ENCODE peak calls at places on chromosomes 12 and 14, in six cellular contexts. R is activated T-helper 1 cell treated with anti-CD3 and anti-CD28 coated beads, Interleukin-2, amount 50 U/mL, for 16 hours; F is Caco-2; J is anterior cingulate cortex; P is NCI-H1092; V is memory B cell. X is an unnamed sample.

GRCh38 chr14:22383515-22384166 is 205.4 kb downstream of the DAD1 start:
- DNase-seq in P (no peak), R (no peak), V (peak), F (no peak), J (no peak), X (no peak)

GRCh38 chr12:32230607-32230982 is 123.9 kb downstream of the BICD1 start:
- DNase-seq in V (no peak), R (no peak), J (no peak), F (no peak), P (peak), X (no peak)

GRCh38 chr14:68945190-68945584 is 33.9 kb downstream of the ACTN1 start:
- DNase-seq in J (no peak), R (no peak), P (no peak), F (no peak), V (no peak), X (no peak)

GRCh38 chr14:103848720-103849077 is 1.3 kb upstream of the PPP1R13B start:
- DNase-seq in J (peak), F (no peak), R (no peak), V (no peak), P (no peak), X (no peak)

GRCh38 chr14:76201162-76201561 is 49.4 kb downstream of the GPATCH2L start:
- DNase-seq in R (no peak), V (no peak), P (no peak), F (no peak), J (no peak), X (no peak)

GRCh38 chr12:30783946-30784345 is 29.2 kb upstream of the CAPRIN2 start:
- DNase-seq in F (no peak), P (no peak), V (no peak), R (no peak), J (no peak), X (no peak)

GRCh38 chr12:92561543-92561899 is 141.3 kb upstream of the PLEKHG7 start:
- DNase-seq in J (no peak), V (no peak), F (no peak), P (peak), R (no peak), X (peak)

GRCh38 chr14:24710403-24711063 is 76.5 kb upstream of the GZMB start:
- DNase-seq in R (peak), F (peak), P (peak), J (peak), V (peak), X (peak)

GRCh38 chr12:109291531-109292341 is 17.3 kb downstream of the FOXN4 start:
- DNase-seq in J (peak), V (no peak), R (no peak), P (peak), F (no peak), X (peak)

GRCh38 chr12:65529771-65530435 is 251.4 kb downstream of the MSRB3 start:
- DNase-seq in R (no peak), V (no peak), P (no peak), F (no peak), J (no peak), X (no peak)

GRCh38 chr14:24409217-24409616 is 10.4 kb downstream of the NYNRIN start:
- DNase-seq in R (no peak), P (no peak), F (no peak), V (no peak), J (no peak), X (no peak)

GRCh38 chr12:55925870-55926737 is 1.6 kb downstream of the PYM1 start:
- DNase-seq in F (no peak), R (no peak), J (no peak), P (no peak), V (no peak), X (no peak)

GRCh38 chr14:54252072-54252730 is 144.6 kb upstream of the CDKN3 start:
- DNase-seq in P (no peak), R (no peak), F (peak), J (no peak), V (no peak), X (no peak)

GRCh38 chr14:49623941-49624806 is 3.6 kb downstream of the MGAT2 start:
- DNase-seq in R (no peak), J (no peak), F (peak), P (no peak), V (no peak), X (no peak)

GRCh38 chr14:65411656-65412188 is 808 bp upstream of the FUT8 start:
- DNase-seq in V (peak), F (peak), R (peak), J (peak), P (peak), X (peak)

GRCh38 chr14:58833634-58834378 is 196.0 kb downstream of the DACT1 start:
- DNase-seq in P (no peak), F (no peak), J (no peak), V (no peak), R (no peak), X (no peak)

GRCh38 chr12:46585854-46586621 is 213.5 kb upstream of the SLC38A2 start:
- DNase-seq in P (no peak), F (peak), J (no peak), V (peak), R (no peak), X (peak)

GRCh38 chr12:124640096-124640495 is 72.7 kb upstream of the NCOR2 start:
- DNase-seq in R (no peak), P (no peak), F (no peak), J (no peak), V (no peak), X (no peak)

GRCh38 chr12:88182431-88182830 is 40.3 kb downstream of the TMTC3 start:
- DNase-seq in F (no peak), V (no peak), P (no peak), R (no peak), J (no peak), X (no peak)

GRCh38 chr14:29320261-29320660 is 553.7 kb downstream of the FOXG1 start:
- DNase-seq in F (no peak), R (no peak), J (no peak), V (no peak), P (no peak), X (no peak)

X was measured in NCI-H2081.